ENCODE peak calls at places on chromosome 3, in eight cellular contexts. X is non-pigmented ciliary epithelial cell; R is CD8-positive, alpha-beta T cell; S is NCI-H1417; U is NCI-H82; B is stimulated activated CD8-positive, alpha-beta memory T cell treated with anti-CD3 and anti-CD28 coated beads, Interleukin-4, amount 100 ng/mL, for 24 hours; A is uterus; D is mesothelial cell of epicardium. P is an unnamed sample.

GRCh38 chr3:65811917-65812316 is 226.8 kb downstream of the MAGI1 start:
- DNase-seq in S (no peak), D (no peak), U (peak; percentile 23), R (no peak), A (no peak), X (no peak), B (no peak), P (no peak)

GRCh38 chr3:126104028-126104635 is 20.2 kb upstream of the SLC41A3 start:
- DNase-seq in D (no peak), R (no peak), U (no peak), B (no peak), X (no peak), S (no peak), A (no peak), P (no peak)

GRCh38 chr3:22175899-22176298 is 424.9 kb upstream of the ZNF385D start:
- DNase-seq in U (no peak), B (no peak), D (no peak), A (no peak), S (peak; percentile 11), X (no peak), R (no peak), P (no peak)

GRCh38 chr3:143847787-143848631 is at the start of gene SLC9A9:
- DNase-seq in R (peak; percentile 31), A (no peak), B (no peak), D (no peak), S (peak; percentile 72), U (peak; percentile 73), X (peak; percentile 40), P (peak; percentile 15)

GRCh38 chr3:10401990-10402761 is 81.3 kb upstream of the SEC13 start:
- DNase-seq in R (no peak), X (no peak), D (no peak), U (no peak), S (no peak), A (no peak), B (no peak), P (no peak)

GRCh38 chr3:72694398-72694797 is 153.8 kb downstream of the SHQ1 start:
- DNase-seq in D (no peak), R (no peak), B (no peak), A (no peak), U (no peak), S (no peak), X (no peak), P (no peak)

GRCh38 chr3:72763751-72764440 is 84.3 kb downstream of the SHQ1 start:
- DNase-seq in A (no peak), S (no peak), X (no peak), D (no peak), B (no peak), R (no peak), U (no peak), P (no peak)

GRCh38 chr3:38610934-38611333 is 38.6 kb downstream of the SCN5A start:
- DNase-seq in U (no peak), X (no peak), S (no peak), A (no peak), B (no peak), R (no peak), D (no peak), P (no peak)

GRCh38 chr3:196552253-196552652 is 16.1 kb downstream of the WDR53 start:
- DNase-seq in A (no peak), R (no peak), S (no peak), B (no peak), D (no peak), X (no peak), U (no peak), P (no peak)

GRCh38 chr3:150230037-150230436 is 178.1 kb upstream of the TSC22D2 start:
- DNase-seq in X (no peak), B (no peak), D (no peak), U (no peak), R (no peak), A (no peak), S (no peak), P (no peak)

GRCh38 chr3:108845709-108846293 is 23.2 kb downstream of the TRAT1 start:
- DNase-seq in R (no peak), S (no peak), B (no peak), X (no peak), A (no peak), D (no peak), U (no peak), P (no peak)

GRCh38 chr3:95565502-95565901 is 1248.9 kb upstream of the EPHA6 start:
- DNase-seq in R (no peak), D (no peak), A (no peak), B (no peak), U (no peak), S (no peak), X (no peak), P (no peak)

GRCh38 chr3:45075821-45076625 is 49.9 kb downstream of the CLEC3B start:
- DNase-seq in R (no peak), U (no peak), A (no peak), S (no peak), D (no peak), B (no peak), X (no peak), P (no peak)

GRCh38 chr3:174413057-174413912 is 445.8 kb upstream of the NAALADL2 start:
- DNase-seq in D (no peak), A (no peak), X (no peak), B (no peak), S (no peak), U (no peak), R (no peak), P (no peak)

GRCh38 chr3:27138562-27138961 is 230.6 kb downstream of the NEK10 start:
- DNase-seq in S (no peak), B (no peak), X (no peak), D (no peak), A (no peak), U (no peak), R (no peak), P (no peak)

GRCh38 chr3:47000198-47000815 is 20.8 kb downstream of the NBEAL2 start:
- DNase-seq in D (no peak), X (no peak), A (no peak), R (no peak), B (no peak), S (no peak), U (no peak), P (no peak)

GRCh38 chr3:113266738-113267137 is 55.4 kb downstream of the BOC start:
- DNase-seq in U (no peak), B (no peak), D (no peak), S (peak; percentile 59), A (no peak), R (no peak), X (no peak), P (no peak)

GRCh38 chr3:116863842-116864626 is 154.5 kb downstream of the TUSC7 start:
- DNase-seq in U (peak; percentile 79), D (no peak), S (peak; percentile 90), R (no peak), B (no peak), X (peak; percentile 15), A (no peak), P (no peak)

GRCh38 chr3:32200991-32201758 is 37.3 kb upstream of the CMTM8 start:
- DNase-seq in U (no peak), A (no peak), D (no peak), R (no peak), S (no peak), B (no peak), X (no peak), P (no peak)

GRCh38 chr3:21195203-21195602 is 555.8 kb downstream of the ZNF385D start:
- DNase-seq in R (no peak), B (no peak), S (no peak), X (no peak), A (no peak), D (no peak), U (no peak), P (no peak)

GRCh38 chr3:155778441-155778840 is 27.6 kb downstream of the C3orf33 start:
- DNase-seq in D (no peak), X (no peak), U (no peak), A (no peak), R (no peak), S (no peak), B (no peak), P (no peak)

GRCh38 chr3:56222866-56223265 is 245.4 kb downstream of the ERC2 start:
- DNase-seq in B (no peak), X (no peak), S (no peak), R (no peak), A (no peak), U (no peak), D (no peak), P (no peak)

GRCh38 chr3:152121292-152121654 is 147.5 kb upstream of the MBNL1 start:
- DNase-seq in S (no peak), A (no peak), U (no peak), X (peak; percentile 80), D (no peak), R (no peak), B (no peak), P (no peak)

GRCh38 chr3:42526616-42527367 is 24.3 kb downstream of the VIPR1 start:
- DNase-seq in S (no peak), X (no peak), U (peak; percentile 11), B (peak; percentile 30), D (no peak), A (no peak), R (peak; percentile 45), P (no peak)

GRCh38 chr3:197942956-197943556 is 6.9 kb upstream of the RPL35A start:
- DNase-seq in R (no peak), U (peak; percentile 76), X (no peak), S (peak; percentile 61), A (no peak), D (no peak), B (no peak), P (peak; percentile 22)

GRCh38 chr3:146065573-146066006 is 95.4 kb downstream of the PLOD2 start:
- DNase-seq in A (peak; percentile 49), R (no peak), U (peak; percentile 66), X (no peak), D (no peak), B (no peak), S (peak; percentile 76), P (no peak)

GRCh38 chr3:27423463-27423862 is 54.3 kb upstream of the NEK10 start:
- DNase-seq in B (no peak), A (no peak), R (no peak), U (no peak), D (no peak), S (no peak), X (peak; percentile 62), P (no peak)

GRCh38 chr3:72959336-72959735 is 37.3 kb upstream of the PPP4R2 start:
- DNase-seq in U (peak; percentile 5), B (no peak), A (no peak), S (no peak), X (no peak), D (no peak), R (no peak), P (no peak)

GRCh38 chr3:156918746-156919145 is 92.6 kb downstream of the LEKR1 start:
- DNase-seq in U (no peak), D (no peak), A (no peak), R (no peak), X (no peak), S (no peak), B (no peak), P (no peak)

P was measured in frontal cortex.